ENCODE peak calls at places on chromosomes 2 and 18, in seven cellular contexts. M is IMR-90, Y is H1, J is mesendoderm, U is neuronal stem cell, K is H9, Q is trophoblast cell. P is an unnamed sample.

GRCh38 chr2:23602113-23602512 is 217.1 kb downstream of the KLHL29 start:
- DNase-seq in Q (peak; percentile 98), U (no peak), K (no peak), J (peak; percentile 82), Y (no peak), M (peak; percentile 81), P (peak; percentile 89)

GRCh38 chr2:109497447-109497846 is 116.3 kb downstream of the SEPTIN10 start:
- DNase-seq in Q (no peak), U (no peak), Y (no peak), J (no peak), M (peak; percentile 95), K (no peak), P (peak; percentile 57)

GRCh38 chr18:13437801-13438506 is 219.4 kb downstream of the LDLRAD4 start:
- DNase-seq in K (no peak), J (no peak), Q (no peak), Y (no peak), M (no peak), U (no peak), P (no peak)

GRCh38 chr2:26305575-26305974 is 40.4 kb upstream of the SELENOI start:
- DNase-seq in Y (no peak), M (no peak), J (no peak), U (no peak), K (no peak), Q (no peak), P (no peak)

GRCh38 chr2:23385748-23386421 is 906 bp downstream of the KLHL29 start:
- DNase-seq in Y (no peak), K (no peak), M (no peak), Q (no peak), J (peak; percentile 32), U (no peak), P (peak; percentile 45)

GRCh38 chr2:227164745-227165350 is 424 bp downstream of the COL4A3 start:
- DNase-seq in K (peak; percentile 55), Y (no peak), J (peak; percentile 46), M (no peak), U (peak; percentile 17), Q (no peak), P (no peak)

GRCh38 chr2:72289736-72290135 is 142.1 kb upstream of the CYP26B1 start:
- DNase-seq in Q (no peak), Y (no peak), U (no peak), M (no peak), J (no peak), K (no peak), P (no peak)

GRCh38 chr2:128439231-128440086 is 120.8 kb upstream of the HS6ST1 start:
- DNase-seq in K (peak; percentile 19), J (no peak), Q (no peak), Y (peak; percentile 37), M (no peak), U (no peak), P (no peak)

GRCh38 chr2:164655750-164656149 is 34.5 kb upstream of the GRB14 start:
- DNase-seq in Y (no peak), K (no peak), Q (no peak), U (no peak), J (peak; percentile 14), M (no peak), P (no peak)

GRCh38 chr2:150517951-150518680 is 30.6 kb upstream of the RND3 start:
- DNase-seq in Y (no peak), U (no peak), K (no peak), Q (no peak), J (no peak), M (peak; percentile 84), P (peak; percentile 66)

GRCh38 chr2:241507430-241508239 is 749 bp downstream of the STK25 start:
- DNase-seq in J (peak; percentile 70), U (peak; percentile 51), M (peak; percentile 33), Y (peak; percentile 73), K (peak; percentile 57), Q (peak; percentile 54), P (peak; percentile 77)

GRCh38 chr18:28177828-28178635 is 1.1 kb upstream of the CDH2 start:
- DNase-seq in M (peak; percentile 36), K (peak; percentile 83), Q (no peak), U (peak; percentile 80), J (peak; percentile 95), Y (peak; percentile 82), P (peak; percentile 62)

GRCh38 chr2:199303814-199304213 is 153.9 kb downstream of the SATB2 start:
- DNase-seq in U (no peak), M (peak; percentile 94), J (peak; percentile 59), K (no peak), Q (peak; percentile 81), Y (no peak), P (peak; percentile 68)

GRCh38 chr2:230205721-230206120 is 14.1 kb downstream of the SP110 start:
- DNase-seq in J (no peak), M (no peak), K (no peak), U (no peak), Q (no peak), Y (no peak), P (no peak)

GRCh38 chr2:169141713-169142352 is 72.5 kb downstream of the DHRS9 start:
- DNase-seq in U (peak; percentile 55), J (peak; percentile 79), M (peak; percentile 53), K (peak; percentile 75), Y (peak; percentile 90), Q (peak; percentile 43), P (peak; percentile 61)

GRCh38 chr2:109236147-109236546 is 107.1 kb downstream of the SH3RF3 start:
- DNase-seq in Y (no peak), K (no peak), J (no peak), U (no peak), Q (no peak), M (no peak), P (no peak)

GRCh38 chr18:58025733-58026132 is 18.3 kb upstream of the NEDD4L start:
- DNase-seq in Y (no peak), U (no peak), K (no peak), J (no peak), Q (no peak), M (peak; percentile 58), P (peak; percentile 15)

GRCh38 chr2:148577845-148578492 is 66.6 kb upstream of the EPC2 start:
- DNase-seq in K (peak; percentile 64), Y (peak; percentile 69), Q (no peak), U (peak; percentile 18), M (no peak), J (peak; percentile 86), P (no peak)

GRCh38 chr2:133424876-133425275 is 143.4 kb downstream of the NCKAP5 start:
- DNase-seq in K (no peak), M (peak; percentile 62), J (no peak), U (no peak), Q (no peak), Y (no peak), P (no peak)

GRCh38 chr2:166184789-166185188 is 57.0 kb upstream of the SCN1A start:
- DNase-seq in Q (peak; percentile 41), K (no peak), J (peak; percentile 54), Y (no peak), M (peak; percentile 52), U (no peak), P (no peak)

GRCh38 chr2:106058469-106059137 is 135.5 kb downstream of the UXS1 start:
- DNase-seq in J (no peak), M (no peak), U (no peak), Y (no peak), K (no peak), Q (no peak), P (no peak)

GRCh38 chr2:23555944-23556343 is 171.0 kb downstream of the KLHL29 start:
- DNase-seq in U (no peak), M (no peak), K (no peak), Q (no peak), Y (no peak), J (no peak), P (no peak)

DNA sequence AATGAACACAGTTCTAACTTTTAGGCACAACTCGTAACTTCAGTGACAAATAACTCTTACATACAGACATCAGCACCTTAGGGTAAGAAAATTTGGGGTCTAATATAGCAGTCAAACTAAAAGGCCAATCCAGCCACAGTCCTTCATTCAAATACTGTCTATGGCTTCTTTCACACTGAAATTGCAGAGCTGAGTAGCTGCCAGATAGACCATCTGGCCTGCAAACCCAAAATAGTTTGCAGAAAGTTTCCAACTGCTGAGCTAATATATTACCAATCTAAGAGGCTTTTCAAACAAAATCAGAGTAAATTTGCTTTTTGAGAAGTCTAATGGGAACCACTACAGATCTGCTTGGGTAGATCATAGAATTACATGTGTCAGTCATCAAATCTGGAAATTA is 183.4 kb downstream of the GALR1 start:
- DNase-seq in J (no peak), Q (no peak), U (no peak), M (no peak), Y (no peak), K (no peak), P (no peak)
- H3K4ac ChIP-seq in J (no peak overlapping the region), Q (no peak overlapping the region), U (no peak overlapping the region), M (no peak overlapping the region), Y (no peak overlapping the region), K (no peak overlapping the region), P (no peak overlapping the region)

DNA sequence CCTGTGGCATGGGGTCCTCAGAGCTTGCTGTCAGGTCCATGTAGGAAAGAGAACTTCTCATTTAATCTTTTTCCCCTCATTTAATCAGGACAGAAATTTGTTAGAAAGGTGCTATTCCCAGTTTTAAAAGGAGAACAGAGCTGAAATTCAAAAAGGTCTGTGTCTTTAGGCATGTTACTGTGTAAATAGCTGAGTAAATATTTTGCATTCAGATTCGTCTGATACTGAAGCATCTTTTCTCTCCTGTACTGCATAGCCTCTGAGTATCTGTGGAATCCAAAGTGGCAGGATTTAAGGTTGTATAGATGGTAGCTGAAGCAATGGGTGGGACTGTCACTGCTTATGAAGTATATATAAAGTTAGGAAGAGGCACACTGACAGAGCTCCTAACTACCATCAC is 9.0 kb downstream of the PTPN4 start:
- DNase-seq in Q (no peak), J (no peak), U (no peak), M (no peak), K (no peak), Y (no peak), P (no peak)
- H3K4me1 ChIP-seq in Q (no peaks in the 10 kb centered on the region), J (peaks cover 13% of the 10 kb centered on the region), U (peaks cover 2% of the 10 kb centered on the region), M (peaks cover 1% of the 10 kb centered on the region), K (peaks cover 7% of the 10 kb centered on the region), Y (peaks cover 15% of the 10 kb centered on the region), P (no peaks in the 10 kb centered on the region)

GRCh38 chr2:51232026-51232425 is 200.1 kb upstream of the NRXN1 start:
- DNase-seq in M (no peak), U (no peak), K (no peak), J (no peak), Q (no peak), Y (no peak), P (no peak)

DNA sequence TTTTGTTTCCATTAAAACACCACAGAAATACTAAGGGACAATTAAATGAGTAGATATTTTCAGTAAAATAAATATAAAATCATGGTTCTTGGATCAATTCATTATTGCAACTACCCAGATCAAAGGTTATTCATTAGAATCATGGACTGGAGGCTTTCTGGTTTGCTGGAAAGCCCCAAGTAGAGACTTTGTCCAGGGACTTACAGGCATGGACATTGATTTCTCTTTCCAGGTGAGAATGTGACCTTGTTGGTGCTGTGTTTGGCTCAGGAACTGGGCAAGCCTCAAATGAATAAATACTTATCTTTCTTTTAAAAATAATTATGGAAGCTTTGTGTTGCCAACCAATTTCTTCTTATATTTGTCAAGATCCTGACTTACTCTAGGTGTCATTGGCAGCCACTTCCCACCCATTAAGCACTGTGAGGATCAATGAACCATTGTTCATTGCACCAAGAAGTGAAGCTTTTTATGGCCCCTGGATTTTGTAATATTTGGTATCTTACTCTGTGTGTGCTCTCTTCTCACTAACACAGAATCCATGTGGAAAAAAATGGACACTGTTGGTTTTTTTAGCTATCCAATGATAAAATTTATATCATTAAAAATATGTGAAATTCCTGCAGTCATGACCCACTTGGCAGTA is 205.8 kb upstream of the NRXN1 start:
- DNase-seq in K (no peak), J (no peak), U (no peak), M (no peak), Y (no peak), Q (no peak), P (no peak)
- H3K4ac ChIP-seq in K (no peak overlapping the region), J (no peak overlapping the region), U (no peak overlapping the region), M (no peak overlapping the region), Y (no peak overlapping the region), Q (no peak overlapping the region), P (no peak overlapping the region)

GRCh38 chr2:6864938-6865345 is 765 bp downstream of the CMPK2 start:
- DNase-seq in J (peak; percentile 4), M (no peak), Y (peak; percentile 69), K (peak; percentile 41), Q (no peak), U (no peak), P (no peak)
- H3K4me1 ChIP-seq in J (no peaks in the 10 kb centered on the region), M (peaks cover 2% of the 10 kb centered on the region), Y (peaks cover 5% of the 10 kb centered on the region), K (no peaks in the 10 kb centered on the region), Q (no peaks in the 10 kb centered on the region), U (peaks cover 3% of the 10 kb centered on the region), P (peaks cover 12% of the 10 kb centered on the region)

P was measured in mesenchymal stem cell.